ENCODE peak calls at places on chromosomes 13 and 19, in nine cellular contexts. C, N, M, X, H, J, R, K and G are unnamed samples.

GRCh38 chr19:10817291-10818038 is 18.5 kb downstream of the TMED1 start:
- DNase-seq in K (no peak), M (peak), H (no peak), N (no peak), J (no peak), X (peak), R (no peak), C (no peak), G (no peak)

GRCh38 chr13:25581351-25581750 is 209.6 kb downstream of the ATP8A2 start:
- DNase-seq in R (no peak), H (no peak), M (no peak), N (peak), C (no peak), X (no peak), J (no peak), K (no peak), G (no peak)

GRCh38 chr13:43918636-43919035 is 38.9 kb downstream of the LACC1 start:
- DNase-seq in X (no peak), H (no peak), M (no peak), C (no peak), R (no peak), J (no peak), N (no peak), K (no peak), G (no peak)

GRCh38 chr19:45591004-45591637 is 6.5 kb upstream of the OPA3 start:
- DNase-seq in X (no peak), C (peak), H (peak), R (peak), J (no peak), K (no peak), M (no peak), N (no peak), G (peak)

GRCh38 chr13:91398413-91399188 is at the start of gene GPC5:
- DNase-seq in X (peak), J (peak), C (peak), N (peak), R (peak), H (peak), K (no peak), M (peak), G (peak)

GRCh38 chr13:93715866-93716265 is 489.3 kb downstream of the GPC6 start:
- DNase-seq in M (no peak), N (no peak), K (no peak), R (no peak), X (no peak), H (no peak), J (no peak), C (no peak), G (no peak)

GRCh38 chr13:24116103-24116502 is 44.4 kb upstream of the SPATA13 start:
- DNase-seq in X (no peak), N (no peak), K (no peak), C (no peak), M (no peak), H (no peak), J (no peak), R (no peak), G (no peak)

GRCh38 chr19:42193706-42194105 is 23.8 kb downstream of the DEDD2 start:
- DNase-seq in K (no peak), M (no peak), H (no peak), J (no peak), C (no peak), X (no peak), N (no peak), R (no peak), G (no peak)

GRCh38 chr19:40604647-40605200 is 3.6 kb downstream of the LTBP4 start:
- DNase-seq in C (peak), N (no peak), M (no peak), H (peak), J (no peak), K (no peak), X (no peak), R (no peak), G (peak)

GRCh38 chr13:44024496-44025155 is 144.9 kb downstream of the LACC1 start:
- DNase-seq in C (peak), N (no peak), H (no peak), J (no peak), M (no peak), K (no peak), X (no peak), R (no peak), G (no peak)

GRCh38 chr19:13299838-13300237 is 149.6 kb downstream of the IER2 start:
- DNase-seq in H (no peak), J (no peak), C (no peak), N (peak), K (no peak), M (no peak), R (no peak), X (no peak), G (no peak)

GRCh38 chr19:41441321-41441945 is 1.5 kb upstream of the ERICH4 start:
- DNase-seq in N (no peak), R (no peak), J (no peak), K (no peak), C (no peak), M (no peak), X (no peak), H (no peak), G (no peak)

GRCh38 chr13:100382787-100383186 is 205.8 kb downstream of the GGACT start:
- DNase-seq in K (no peak), H (no peak), X (peak), M (no peak), J (no peak), C (no peak), R (no peak), N (no peak), G (no peak)

GRCh38 chr19:14073232-14073924 is 792 bp downstream of the MISP3 start:
- DNase-seq in X (peak), C (peak), H (peak), N (peak), R (peak), K (peak), M (peak), J (peak), G (peak)

GRCh38 chr13:51585234-51585672 is 991 bp downstream of the WDFY2 start:
- DNase-seq in K (peak), H (no peak), M (no peak), N (peak), R (no peak), X (no peak), C (no peak), J (no peak), G (no peak)

GRCh38 chr19:47495478-47496372 is 11.7 kb upstream of the KPTN start:
- DNase-seq in J (peak), X (no peak), K (no peak), C (no peak), R (no peak), M (no peak), H (no peak), N (peak), G (no peak)

GRCh38 chr13:78241278-78241919 is 322.8 kb upstream of the EDNRB start:
- DNase-seq in C (peak), R (peak), H (peak), K (peak), N (peak), M (peak), J (peak), X (peak), G (peak)

GRCh38 chr19:3725121-3725520 is 16.9 kb downstream of the TJP3 start:
- DNase-seq in K (no peak), J (no peak), M (no peak), H (no peak), N (no peak), C (peak), R (no peak), X (no peak), G (no peak)

GRCh38 chr19:50401505-50402450 is 17.0 kb upstream of the SPIB start:
- DNase-seq in N (no peak), K (no peak), J (no peak), X (no peak), C (no peak), M (no peak), H (peak), R (no peak), G (no peak)